ENCODE peak calls at places on chromosomes 5 and 9, in seven cellular contexts. R, X, F, B, Y, M and K are unnamed samples.

GRCh38 chr5:5141625-5142527 is 1.7 kb downstream of the ADAMTS16 start:
- DNase-seq in F (peak), R (peak), X (peak), Y (no peak), B (peak), M (peak), K (peak)

GRCh38 chr5:177131352-177131710 is 2.2 kb upstream of the NSD1 start:
- DNase-seq in R (no peak), M (no peak), Y (no peak), F (no peak), B (no peak), X (no peak), K (no peak)

GRCh38 chr9:127132921-127133647 is 10.6 kb upstream of the ANGPTL2 start:
- DNase-seq in B (no peak), X (peak), R (no peak), M (no peak), Y (peak), F (no peak), K (no peak)

GRCh38 chr9:136773386-136774044 is 9.2 kb upstream of the LCN15 start:
- DNase-seq in Y (no peak), F (no peak), M (no peak), X (peak), R (peak), B (peak), K (no peak)

GRCh38 chr9:69746859-69747560 is 12.8 kb downstream of the PTAR1 start:
- DNase-seq in M (no peak), X (no peak), B (no peak), R (no peak), Y (no peak), F (no peak), K (no peak)

GRCh38 chr9:136750526-136750925 is 2.2 kb upstream of the LCN6 start:
- DNase-seq in X (peak), B (no peak), F (peak), Y (no peak), M (no peak), R (no peak), K (no peak)

GRCh38 chr5:107589520-107590193 is 81.1 kb downstream of the EFNA5 start:
- DNase-seq in R (no peak), X (no peak), M (no peak), F (no peak), B (no peak), Y (no peak), K (no peak)

GRCh38 chr5:149268928-149269557 is 2.6 kb upstream of the AFAP1L1 start:
- DNase-seq in Y (no peak), X (peak), F (no peak), R (peak), B (peak), M (no peak), K (peak)

GRCh38 chr9:127452481-127453092 is 1.3 kb downstream of the LRSAM1 start:
- DNase-seq in Y (no peak), M (no peak), X (peak), R (peak), B (no peak), F (no peak), K (peak)

GRCh38 chr5:26323794-26324193 is 714.6 kb downstream of the CDH9 start:
- DNase-seq in R (no peak), F (no peak), X (no peak), B (no peak), Y (no peak), M (no peak), K (no peak)